ENCODE peak calls at places on chromosome 20, in eight cellular contexts. E, I, Y, N, S, O, F and Q are unnamed samples.

GRCh38 chr20:63138855-63139341 is 77.0 kb downstream of the YTHDF1 start:
- DNase-seq in Y (no peak), N (peak), S (no peak), O (no peak), E (no peak), F (no peak), I (no peak), Q (no peak)

GRCh38 chr20:51926670-51927305 is 124.5 kb upstream of the SALL4 start:
- DNase-seq in O (no peak), I (peak), Y (peak), E (no peak), F (peak), N (peak), S (no peak), Q (peak)

GRCh38 chr20:37990571-37991151 is 42.6 kb downstream of the TTI1 start:
- DNase-seq in E (no peak), F (peak), I (peak), N (peak), Y (peak), S (peak), O (no peak), Q (peak)

GRCh38 chr20:64228086-64228485 is 27.5 kb upstream of the PCMTD2 start:
- DNase-seq in O (no peak), F (no peak), I (no peak), N (no peak), S (no peak), E (no peak), Y (no peak), Q (no peak)

GRCh38 chr20:34415079-34415478 is 52.0 kb downstream of the ITCH start:
- DNase-seq in E (no peak), Y (peak), O (no peak), S (no peak), I (no peak), F (no peak), N (no peak), Q (no peak)

GRCh38 chr20:58142843-58143185 is 85.6 kb downstream of the ANKRD60 start:
- DNase-seq in S (peak), F (no peak), N (no peak), O (no peak), Y (no peak), E (no peak), I (no peak), Q (no peak)

GRCh38 chr20:54140067-54140466 is 33.7 kb downstream of the CYP24A1 start:
- DNase-seq in Y (no peak), F (no peak), E (no peak), N (no peak), O (no peak), S (no peak), I (no peak), Q (no peak)

GRCh38 chr20:61828891-61829290 is 236.8 kb downstream of the TAF4 start:
- DNase-seq in I (no peak), F (no peak), S (no peak), Y (no peak), O (no peak), N (no peak), E (no peak), Q (no peak)

GRCh38 chr20:35329435-35330139 is 37.4 kb upstream of the FAM83C start:
- DNase-seq in I (peak), E (no peak), F (no peak), O (no peak), N (peak), Y (peak), S (no peak), Q (no peak)

GRCh38 chr20:39676857-39677351 is 714.8 kb downstream of the DHX35 start:
- DNase-seq in N (no peak), I (peak), S (no peak), E (no peak), F (peak), Y (peak), O (no peak), Q (no peak)

GRCh38 chr20:35111141-35111888 is 18.7 kb upstream of the TRPC4AP start:
- DNase-seq in Y (peak), I (no peak), E (no peak), N (peak), O (peak), S (peak), F (peak), Q (peak)

GRCh38 chr20:23446505-23446904 is 6.2 kb downstream of the CST11 start:
- DNase-seq in N (peak), F (peak), E (peak), I (peak), O (no peak), Y (peak), S (no peak), Q (peak)

GRCh38 chr20:49515588-49515987 is 33.1 kb upstream of the KCNB1 start:
- DNase-seq in O (no peak), N (no peak), F (no peak), E (no peak), Y (no peak), I (no peak), S (no peak), Q (no peak)

GRCh38 chr20:36162272-36162966 is 7.9 kb downstream of the EPB41L1 start:
- DNase-seq in F (no peak), I (no peak), O (no peak), S (no peak), E (no peak), N (no peak), Y (peak), Q (no peak)

GRCh38 chr20:22691369-22692118 is 107.2 kb upstream of the FOXA2 start:
- DNase-seq in Y (peak), I (peak), O (no peak), N (peak), F (peak), S (peak), E (peak), Q (peak)

GRCh38 chr20:57169162-57169561 is 97.3 kb downstream of the BMP7 start:
- DNase-seq in Y (no peak), I (no peak), O (no peak), N (no peak), S (no peak), E (no peak), F (no peak), Q (no peak)

GRCh38 chr20:19370076-19371075 is 157.9 kb downstream of the SLC24A3 start:
- DNase-seq in S (no peak), Y (no peak), I (no peak), O (no peak), F (no peak), E (no peak), N (no peak), Q (no peak)

GRCh38 chr20:33423141-33423834 is 20.3 kb downstream of the SNTA1 start:
- DNase-seq in O (peak), I (peak), S (peak), F (peak), E (no peak), N (peak), Y (peak), Q (peak)

GRCh38 chr20:52789716-52790115 is 182.4 kb upstream of the TSHZ2 start:
- DNase-seq in S (no peak), E (no peak), N (no peak), O (no peak), Y (no peak), F (no peak), I (no peak), Q (no peak)

GRCh38 chr20:58127731-58128130 is 100.7 kb downstream of the ANKRD60 start:
- DNase-seq in I (peak), S (peak), O (no peak), N (peak), E (no peak), F (peak), Y (no peak), Q (peak)

GRCh38 chr20:796916-797315 is 28.6 kb upstream of the SLC52A3 start:
- DNase-seq in F (no peak), I (no peak), O (no peak), Y (no peak), E (no peak), N (no peak), S (no peak), Q (no peak)

GRCh38 chr20:12171927-12172581 is 254.4 kb downstream of the BTBD3 start:
- DNase-seq in E (no peak), N (peak), I (peak), Y (peak), S (no peak), O (peak), F (peak), Q (peak)

GRCh38 chr20:17910828-17911294 is 57.7 kb downstream of the SNX5 start:
- DNase-seq in Y (no peak), F (peak), N (peak), O (peak), S (peak), E (no peak), I (peak), Q (peak)

GRCh38 chr20:59402697-59403096 is 102.3 kb downstream of the EDN3 start:
- DNase-seq in Y (no peak), F (no peak), N (no peak), S (no peak), I (no peak), O (no peak), E (no peak), Q (peak)
- TF ChIP-seq CTCF in Y (no peak), F (no peak), N (no peak), S (no peak), I (no peak), O (no peak), E (peak), Q (no peak)

DNA sequence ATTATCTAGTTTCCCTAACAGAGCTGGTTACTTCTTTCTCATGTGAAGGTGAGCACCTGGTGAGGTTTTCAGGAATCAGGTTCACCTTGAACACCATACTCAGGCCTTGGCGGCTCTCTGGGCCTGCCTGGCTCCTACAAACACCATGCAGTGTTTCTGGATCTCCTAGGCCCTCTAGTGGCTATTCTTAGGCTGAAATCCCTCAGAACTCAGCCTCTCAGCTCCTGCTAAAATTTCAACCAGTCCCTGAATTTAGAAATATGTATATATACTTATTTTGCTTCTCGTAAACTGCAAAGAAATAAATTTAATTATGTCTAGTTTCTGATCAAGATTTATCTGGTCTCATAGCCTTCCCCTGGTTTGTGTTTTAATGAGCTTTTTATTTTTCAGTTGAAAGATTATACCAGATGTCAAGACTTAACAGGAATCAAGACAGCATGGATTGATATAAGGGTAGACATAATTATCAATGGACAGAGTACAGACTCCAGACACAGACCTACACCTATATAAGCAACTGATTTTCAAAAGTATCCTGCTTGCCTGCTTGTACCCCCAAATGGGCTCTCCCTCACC is 55.9 kb downstream of the ANKEF1 start:
- DNase-seq in E (no peak), I (peak), O (no peak), N (peak), F (peak), S (no peak), Y (peak), Q (peak)
- TF ChIP-seq CTCF in E (peak), I (peak), O (peak), N (peak), F (peak), S (peak), Y (peak), Q (peak)

DNA sequence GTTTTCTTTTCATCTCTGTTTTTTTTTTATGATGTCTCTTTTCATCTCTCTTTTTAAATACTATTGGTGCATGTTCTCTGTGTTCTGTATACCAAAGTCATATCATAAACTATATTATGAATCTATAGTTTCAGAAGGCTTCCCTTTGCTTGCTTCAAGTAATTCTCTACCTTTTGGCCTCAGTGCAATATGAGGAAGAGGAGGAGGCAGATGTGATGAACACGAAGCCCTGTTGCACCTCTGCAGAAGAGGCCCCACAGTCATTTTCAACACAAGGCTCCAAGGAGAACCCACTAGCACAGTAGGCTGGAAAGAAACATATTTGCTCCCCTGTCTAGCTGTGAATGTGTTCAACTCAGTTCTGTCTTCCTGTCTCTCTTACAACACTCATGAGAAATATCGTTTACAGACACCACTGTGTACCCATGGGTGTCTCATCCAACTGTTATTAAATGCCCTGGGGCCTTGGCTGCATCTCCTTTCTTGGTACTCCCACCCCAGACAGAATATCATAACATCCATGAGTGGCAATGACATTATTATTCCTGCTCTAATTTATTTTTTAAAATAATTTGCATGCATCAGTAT is 122.6 kb upstream of the SHLD1 start:
- DNase-seq in N (no peak), Y (no peak), S (no peak), F (no peak), I (no peak), E (no peak), O (no peak), Q (no peak)
- TF ChIP-seq CTCF in N (no peak), Y (no peak), S (no peak), F (no peak), I (no peak), E (no peak), O (no peak), Q (no peak)

DNA sequence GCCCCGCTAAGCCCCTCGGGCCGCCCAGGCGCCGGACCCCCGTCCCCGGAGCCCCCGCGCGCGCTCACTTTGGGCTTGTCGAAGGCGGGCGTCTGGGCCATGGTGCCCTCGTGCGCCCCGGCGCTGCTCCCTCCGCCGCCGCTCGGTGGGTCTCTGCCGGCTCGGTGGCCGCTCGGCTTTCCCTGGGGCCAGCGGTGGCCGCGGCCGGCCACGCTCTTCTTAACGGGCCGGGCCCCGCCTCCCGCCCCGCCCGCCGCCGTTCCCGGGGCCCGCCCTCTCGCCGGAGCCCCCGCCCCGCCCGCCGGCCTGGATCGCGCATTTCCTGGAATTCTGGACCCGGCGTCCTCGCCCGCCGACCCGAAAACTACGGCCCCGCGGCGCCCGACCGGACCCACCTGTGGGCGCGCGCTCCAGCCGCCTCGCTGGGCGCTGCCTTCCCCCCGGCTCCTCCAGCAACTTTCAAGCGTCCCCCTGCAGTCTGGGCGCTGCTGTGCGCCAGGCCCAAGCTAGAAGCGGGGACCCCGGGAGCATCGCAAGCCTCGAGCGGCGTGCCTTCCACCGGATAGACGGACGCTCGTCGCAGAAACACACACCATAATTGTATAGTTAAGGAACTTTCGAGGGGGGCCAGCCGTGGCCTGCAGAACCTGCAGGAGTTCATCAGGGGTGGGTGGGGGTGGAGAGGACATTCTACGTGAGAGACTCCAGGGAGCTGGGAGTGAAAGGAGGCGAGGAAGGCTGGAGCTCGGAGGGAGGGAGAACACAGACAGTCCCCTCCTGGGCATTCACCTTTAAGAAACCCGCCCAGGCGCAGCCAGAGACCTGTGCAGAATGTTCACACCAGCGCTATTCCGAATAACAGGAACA is at the start of gene ADA:
- DNase-seq in S (peak), F (peak), I (peak), N (peak), O (no peak), E (peak), Y (peak), Q (peak)
- TF ChIP-seq CTCF in S (no peak), F (peak), I (peak), N (no peak), O (peak), E (peak), Y (no peak), Q (no peak)

DNA sequence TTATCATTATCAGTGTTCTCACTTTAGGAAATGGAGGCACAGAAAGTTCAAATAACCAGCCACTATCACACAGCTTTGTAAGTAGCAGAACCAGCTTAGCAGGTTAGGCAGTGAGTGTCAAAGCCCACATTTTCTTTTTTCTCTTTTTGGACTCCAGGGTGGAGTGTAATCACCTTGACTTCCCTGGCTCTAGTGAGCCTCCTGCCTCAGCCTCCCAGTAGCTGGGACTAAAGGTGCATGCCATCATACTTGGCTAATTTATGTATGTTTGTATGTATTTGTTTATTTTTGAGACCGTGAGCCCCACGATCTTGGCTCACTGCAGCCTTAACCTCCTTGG is 7.8 kb upstream of the NCOA3 start:
- DNase-seq in N (no peak), O (no peak), S (no peak), Y (no peak), I (no peak), E (no peak), F (no peak), Q (no peak)
- TF ChIP-seq CTCF in N (no peak), O (no peak), S (no peak), Y (no peak), I (no peak), E (no peak), F (no peak), Q (no peak)

DNA sequence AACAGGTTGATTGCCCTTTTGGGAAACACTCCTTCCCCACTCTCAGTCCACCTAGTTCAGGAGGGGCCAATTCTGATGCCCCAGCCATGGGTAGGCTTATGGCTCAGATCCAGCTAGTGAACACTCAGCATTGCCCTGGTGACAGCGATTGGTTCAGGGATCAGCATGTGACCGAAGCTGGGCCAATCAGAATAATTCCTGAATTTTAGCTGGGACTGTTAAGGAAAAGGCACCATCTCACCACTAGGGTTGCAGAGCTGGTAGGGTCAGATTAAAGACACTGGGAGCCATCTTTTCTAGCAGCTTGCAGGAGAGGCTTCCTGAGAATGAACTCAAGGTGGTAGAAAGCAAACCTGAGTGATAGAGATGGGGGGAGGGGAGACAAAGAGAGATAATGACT is 44.4 kb downstream of the EYA2 start:
- DNase-seq in F (no peak), Y (peak), E (no peak), S (no peak), I (no peak), O (no peak), N (peak), Q (peak)
- TF ChIP-seq CTCF in F (peak), Y (no peak), E (peak), S (no peak), I (peak), O (no peak), N (peak), Q (peak)

DNA sequence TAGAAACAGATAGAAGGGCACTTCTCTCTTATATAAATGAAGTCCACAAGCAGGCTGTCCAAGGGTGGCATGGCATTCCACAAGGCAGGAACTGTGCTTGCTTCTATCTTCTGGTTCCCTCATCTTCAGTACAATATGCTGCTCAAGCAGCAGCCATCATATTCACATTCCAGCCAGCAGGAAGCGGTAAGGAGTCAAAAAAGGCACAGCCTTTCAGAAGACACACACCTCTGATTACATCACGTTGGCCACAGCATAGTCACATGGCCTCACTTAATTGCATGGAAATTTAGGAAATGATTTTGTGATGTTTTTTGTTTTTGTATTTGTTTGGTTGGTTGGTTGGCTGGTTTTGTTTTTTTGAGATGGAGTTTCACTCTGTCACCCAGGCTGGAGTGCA is 19.0 kb downstream of the REM1 start:
- DNase-seq in S (no peak), O (no peak), F (peak), N (peak), I (peak), E (no peak), Y (peak), Q (peak)
- TF ChIP-seq CTCF in S (no peak), O (peak), F (peak), N (peak), I (peak), E (peak), Y (peak), Q (peak)

DNA sequence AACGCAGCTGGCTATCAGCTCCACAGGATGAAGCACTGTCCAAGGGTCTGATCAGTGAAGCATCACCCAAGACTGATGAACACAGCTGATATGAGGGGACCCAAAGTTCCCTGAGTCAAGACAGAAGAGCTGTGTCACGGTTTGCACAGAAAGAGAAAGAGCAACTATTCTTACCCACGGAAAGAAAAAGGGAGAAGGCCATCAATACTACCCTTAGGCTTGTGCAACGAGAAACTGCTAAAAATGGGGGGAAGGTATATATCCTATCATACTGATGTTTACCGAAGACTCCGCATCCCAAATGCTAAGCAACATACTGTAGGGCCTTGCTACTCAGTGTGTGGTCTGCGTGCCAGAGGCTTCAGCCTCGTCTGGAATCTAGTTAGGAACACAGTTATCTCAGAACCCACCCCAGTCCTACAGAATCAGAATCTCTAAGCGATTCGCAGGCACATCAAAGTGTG is 665 bp downstream of the FASTKD5 start:
- DNase-seq in Y (no peak), I (peak), N (peak), E (no peak), F (peak), O (no peak), S (no peak), Q (peak)
- TF ChIP-seq CTCF in Y (no peak), I (no peak), N (no peak), E (no peak), F (no peak), O (no peak), S (no peak), Q (no peak)

GRCh38 chr20:32277361-32278198 is at the start of gene KIF3B:
- DNase-seq in N (peak), S (peak), O (peak), Y (peak), I (peak), E (peak), F (peak), Q (peak)
- TF ChIP-seq CTCF in N (no peak), S (no peak), O (no peak), Y (no peak), I (no peak), E (no peak), F (no peak), Q (no peak)